ENCODE peak calls at places on chromosomes 1 and 21, in four cellular contexts. A is H1, N is HepG2, Q is GM12878. L is an unnamed sample. For H3K4me1, the result is how much of the 10 kb centered on the place peaks cover.

GRCh38 chr1:155050560-155051341 is at the start of gene ADAM15:
- DNase-seq in A (no peak), N (peak), Q (no peak), L (peak)

GRCh38 chr1:179781962-179782361 is 38.9 kb downstream of the FAM163A start:
- DNase-seq in A (no peak), N (no peak), Q (no peak), L (no peak)

GRCh38 chr1:21604208-21604957 is 64.8 kb downstream of the RAP1GAP start:
- DNase-seq in A (no peak), N (no peak), Q (no peak), L (no peak)

GRCh38 chr1:211736351-211736915 is 61.0 kb upstream of the NEK2 start:
- DNase-seq in A (no peak), N (no peak), Q (no peak), L (no peak)

GRCh38 chr1:162276493-162276892 is 100.2 kb downstream of the SPATA46 start:
- DNase-seq in A (no peak), N (peak), Q (no peak), L (no peak)

GRCh38 chr21:38349111-38349746 is 92.4 kb downstream of the KCNJ15 start:
- DNase-seq in A (no peak), N (no peak), Q (no peak), L (no peak)

GRCh38 chr21:45033791-45034555 is 40.4 kb upstream of the ADARB1 start:
- DNase-seq in A (no peak), N (no peak), Q (no peak), L (no peak)

GRCh38 chr1:8763888-8764287 is 53.6 kb downstream of the RERE start:
- DNase-seq in A (no peak), N (no peak), Q (peak), L (no peak)

GRCh38 chr1:167794043-167794442 is 72.3 kb downstream of the MPZL1 start:
- DNase-seq in A (no peak), N (no peak), Q (no peak), L (no peak)

GRCh38 chr1:97307151-97307550 is 585.6 kb downstream of the PTBP2 start:
- DNase-seq in A (no peak), N (no peak), Q (no peak), L (no peak)

GRCh38 chr1:67793562-67793961 is 39.7 kb downstream of the GNG12 start:
- DNase-seq in A (no peak), N (no peak), Q (no peak), L (no peak)

GRCh38 chr1:55164906-55165305 is 50.3 kb downstream of the USP24 start:
- DNase-seq in A (no peak), N (no peak), Q (no peak), L (no peak)

GRCh38 chr1:15799004-15799867 is 8.2 kb downstream of the UQCRHL start:
- DNase-seq in A (no peak), N (peak), Q (no peak), L (peak)

GRCh38 chr1:38071530-38072266 is 25.1 kb upstream of the POU3F1 start:
- DNase-seq in A (no peak), N (peak), Q (no peak), L (no peak)

GRCh38 chr1:210293191-210293607 is 35.5 kb upstream of the HHAT start:
- DNase-seq in A (no peak), N (no peak), Q (no peak), L (no peak)

GRCh38 chr1:97726386-97726785 is 194.4 kb downstream of the DPYD start:
- DNase-seq in A (no peak), N (no peak), Q (no peak), L (no peak)

GRCh38 chr1:12712091-12712490 is 3.8 kb upstream of the AADACL3 start:
- DNase-seq in A (no peak), N (no peak), Q (no peak), L (no peak)

GRCh38 chr1:53557830-53558784 is 98.9 kb downstream of the DMRTB1 start:
- DNase-seq in A (no peak), N (no peak), Q (no peak), L (no peak)

GRCh38 chr1:209647212-209647611 is 5.0 kb downstream of the LAMB3 start:
- DNase-seq in A (no peak), N (no peak), Q (no peak), L (no peak)

GRCh38 chr1:190578531-190578930 is 100.9 kb upstream of the BRINP3 start:
- DNase-seq in A (no peak), N (no peak), Q (no peak), L (no peak)

GRCh38 chr1:183583466-183583865 is 6.8 kb downstream of the NCF2 start:
- DNase-seq in A (no peak), N (no peak), Q (no peak), L (no peak)

GRCh38 chr1:212920895-212921294 is 29.4 kb upstream of the VASH2 start:
- DNase-seq in A (no peak), N (no peak), Q (no peak), L (no peak)

GRCh38 chr1:201359873-201360210 is 17.6 kb downstream of the TNNT2 start:
- DNase-seq in A (no peak), N (no peak), Q (no peak), L (no peak)

GRCh38 chr21:30234643-30235042 is 18.7 kb upstream of the CLDN8 start:
- DNase-seq in A (no peak), N (no peak), Q (no peak), L (no peak)

GRCh38 chr1:211703812-211704566 is 28.6 kb upstream of the NEK2 start:
- DNase-seq in A (no peak), N (no peak), Q (no peak), L (no peak)

DNA sequence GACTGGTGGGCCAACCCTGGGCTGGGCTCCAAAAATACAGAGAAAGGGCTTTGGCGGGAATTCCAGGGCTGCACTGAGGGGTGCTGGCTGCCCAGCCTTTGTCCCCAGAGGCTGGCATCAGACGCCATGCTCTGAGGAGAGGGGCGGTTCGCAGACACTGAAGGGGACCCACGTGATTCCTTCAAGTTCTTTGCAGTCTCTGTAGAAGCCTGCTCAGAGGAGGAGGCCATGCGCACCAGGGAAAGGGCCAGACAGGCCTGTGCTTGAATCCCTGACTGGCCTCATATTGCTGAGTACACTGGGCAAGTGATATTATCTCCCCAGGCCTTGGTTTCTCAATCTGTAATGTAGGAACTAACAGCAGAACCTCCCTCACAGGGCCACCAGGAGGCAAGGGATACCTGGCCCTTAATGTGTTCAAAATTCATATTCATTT is 119.5 kb downstream of the EPHB2 start:
- DNase-seq in A (no peak), N (no peak), Q (no peak), L (no peak)
- TF ChIP-seq SUZ12 in A (no peak), N (no peak), Q (no peak), L (no peak)

DNA sequence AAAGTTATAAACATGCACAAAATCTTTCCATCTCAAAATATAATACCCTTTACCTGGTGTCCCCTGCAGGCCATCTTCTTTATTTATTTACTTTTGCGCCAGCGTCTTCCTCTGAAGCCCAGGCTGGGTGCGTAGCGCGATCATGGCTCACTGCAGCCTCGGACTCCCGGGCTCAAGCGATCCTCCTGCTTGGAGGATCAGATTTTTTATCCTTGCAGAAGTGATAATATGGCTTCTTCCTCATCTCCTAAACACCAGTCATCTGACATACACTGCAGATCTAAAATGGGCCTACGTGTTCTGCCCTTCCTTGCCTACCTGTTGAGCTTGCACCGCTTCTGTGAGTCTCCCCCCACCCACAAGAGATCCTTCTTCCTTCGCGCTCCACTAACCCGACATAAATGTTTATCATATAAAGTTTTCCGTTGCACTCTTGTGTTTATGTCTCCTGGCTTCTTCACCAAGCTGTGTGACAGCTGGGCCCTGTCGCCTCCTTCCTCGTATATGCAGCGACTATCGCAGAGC is 506 bp upstream of the SRP9 start:
- DNase-seq in A (no peak), N (no peak), Q (no peak), L (no peak)
- H3K9ac ChIP-seq in A (peak), N (peak), Q (peak), L (peak)

GRCh38 chr1:160658956-160659255 is 12.1 kb upstream of the SLAMF1 start:
- DNase-seq in A (no peak), N (no peak), Q (no peak), L (no peak)
- H3K4me1 ChIP-seq in A (under half), N (under half), Q (half or more), L (under half)

GRCh38 chr1:222109836-222110235 is 367.9 kb upstream of the DUSP10 start:
- DNase-seq in A (no peak), N (no peak), Q (no peak), L (no peak)

DNA sequence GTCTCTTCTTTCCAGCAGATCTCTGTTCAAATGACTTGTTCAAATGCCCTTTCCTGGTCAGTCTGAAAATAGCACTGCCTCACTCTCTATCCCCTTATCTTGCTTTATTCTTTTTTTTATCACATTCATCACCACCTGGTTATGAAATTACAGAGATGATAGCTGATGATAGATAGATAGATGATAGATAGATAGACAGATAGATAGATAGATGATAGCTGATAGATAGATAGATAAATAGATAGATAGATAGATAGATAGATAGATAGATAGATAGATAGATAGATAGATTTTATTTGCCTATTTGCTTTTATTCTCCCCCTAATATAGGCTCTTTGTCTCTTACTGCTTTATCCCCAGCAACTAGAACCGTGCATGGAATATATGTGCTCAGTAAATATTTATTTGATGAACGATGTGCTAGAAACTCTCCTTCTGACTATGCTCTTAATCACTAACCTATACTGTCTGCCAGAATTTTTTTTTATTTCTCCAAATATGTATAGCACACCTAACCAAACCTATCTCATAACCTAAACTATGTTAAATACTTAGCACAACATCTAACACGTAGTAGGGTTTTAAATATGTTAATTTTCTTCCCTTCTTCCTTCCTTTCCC is 372.8 kb upstream of the DUSP10 start:
- DNase-seq in A (no peak), N (no peak), Q (no peak), L (no peak)
- TF ChIP-seq SUZ12 in A (no peak), N (no peak), Q (no peak), L (no peak)

GRCh38 chr1:26418865-26419349 is 8.3 kb downstream of the LIN28A start:
- DNase-seq in A (peak), N (no peak), Q (no peak), L (peak)
- H3K9ac ChIP-seq in A (peak), N (no peak), Q (no peak), L (peak)

GRCh38 chr1:56561227-56562019 is 17.9 kb downstream of the PLPP3 start:
- DNase-seq in A (no peak), N (no peak), Q (no peak), L (no peak)

GRCh38 chr1:56563045-56563444 is 16.3 kb downstream of the PLPP3 start:
- DNase-seq in A (no peak), N (no peak), Q (no peak), L (no peak)

GRCh38 chr1:56563568-56563967 is 15.8 kb downstream of the PLPP3 start:
- DNase-seq in A (no peak), N (peak), Q (no peak), L (no peak)

GRCh38 chr1:56555448-56555847 is 23.9 kb downstream of the PLPP3 start:
- DNase-seq in A (no peak), N (no peak), Q (no peak), L (no peak)

GRCh38 chr1:56557746-56558145 is 21.6 kb downstream of the PLPP3 start:
- DNase-seq in A (no peak), N (no peak), Q (no peak), L (no peak)
- H3K4me1 ChIP-seq in A (under half), N (half or more), Q (under half), L (under half)

GRCh38 chr1:116310172-116310571 is 62.9 kb upstream of the ATP1A1 start:
- DNase-seq in A (no peak), N (no peak), Q (no peak), L (no peak)
- TF ChIP-seq SUZ12 in A (no peak), N (no peak), Q (no peak), L (no peak)

GRCh38 chr1:224632921-224633321 is 16.8 kb downstream of the CNIH3 start:
- DNase-seq in A (no peak), N (no peak), Q (no peak), L (peak)
- H3K9ac ChIP-seq in A (no peak), N (no peak), Q (no peak), L (no peak)

DNA sequence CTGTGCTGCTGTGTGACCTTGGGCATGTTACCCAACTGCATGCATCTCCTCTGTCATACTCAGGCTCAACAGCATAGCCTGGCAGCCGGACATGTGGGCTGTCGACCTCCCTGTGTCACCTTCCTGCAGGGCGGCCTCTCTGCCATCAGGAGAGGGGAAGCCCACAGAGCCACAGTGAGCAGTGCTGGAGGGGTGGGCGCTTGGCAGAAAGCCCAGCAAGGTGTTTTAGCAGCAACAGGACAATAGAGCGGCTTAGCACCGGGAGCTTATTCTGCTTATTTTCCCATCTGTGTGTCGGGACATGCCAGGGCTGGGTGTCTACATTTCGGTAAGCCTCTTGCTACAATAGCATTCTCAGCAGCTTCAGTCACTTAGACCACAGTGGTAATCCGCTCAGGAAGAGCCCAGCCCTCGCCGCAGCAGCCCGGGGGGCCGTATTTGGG is 22.8 kb upstream of the CDK18 start:
- DNase-seq in A (no peak), N (no peak), Q (no peak), L (no peak)
- H3K4me1 ChIP-seq in A (under half), N (under half), Q (under half), L (under half)

L was measured in NT2/D1.